ENCODE peak calls at places on chromosomes 2 and 18, in eight cellular contexts. One of them, this sample, is unnamed. For H3K4me1, the result is how much of the 10 kb centered on the place peaks cover.

GRCh38 chr2:217256261-217256660 is 396.4 kb upstream of the TNP1 start:
- DNase-seq in endodermal cell: no peak
- DNase-seq in H9: no peak
- DNase-seq in IMR-90: peak
- DNase-seq in cardiac muscle cell: no peak
- DNase-seq in sigmoid colon: no peak
- DNase-seq in A549: no peak
- DNase-seq in left lung: no peak
- DNase-seq in this sample: no peak

GRCh38 chr2:61855178-61855523 is 1.3 kb upstream of the FAM161A start:
- DNase-seq in endodermal cell: peak
- DNase-seq in H9: no peak
- DNase-seq in IMR-90: no peak
- DNase-seq in cardiac muscle cell: no peak
- DNase-seq in sigmoid colon: no peak
- DNase-seq in A549: no peak
- DNase-seq in left lung: no peak
- DNase-seq in this sample: peak

GRCh38 chr2:96897491-96898134 is 27.7 kb upstream of the SEMA4C start:
- DNase-seq in endodermal cell: no peak
- DNase-seq in H9: no peak
- DNase-seq in IMR-90: peak
- DNase-seq in cardiac muscle cell: no peak
- DNase-seq in sigmoid colon: no peak
- DNase-seq in A549: no peak
- DNase-seq in left lung: no peak
- DNase-seq in this sample: no peak

GRCh38 chr2:208359632-208359986 is 47.0 kb upstream of the PTH2R start:
- DNase-seq in endodermal cell: peak
- DNase-seq in H9: peak
- DNase-seq in IMR-90: no peak
- DNase-seq in cardiac muscle cell: no peak
- DNase-seq in sigmoid colon: no peak
- DNase-seq in A549: no peak
- DNase-seq in left lung: peak
- DNase-seq in this sample: no peak

GRCh38 chr2:68368657-68369339 is 3.7 kb downstream of the PLEK start:
- DNase-seq in endodermal cell: no peak
- DNase-seq in H9: no peak
- DNase-seq in IMR-90: peak
- DNase-seq in cardiac muscle cell: no peak
- DNase-seq in sigmoid colon: no peak
- DNase-seq in A549: no peak
- DNase-seq in left lung: no peak
- DNase-seq in this sample: no peak

GRCh38 chr2:17995594-17995993 is 117.1 kb downstream of the KCNS3 start:
- DNase-seq in endodermal cell: no peak
- DNase-seq in H9: no peak
- DNase-seq in IMR-90: no peak
- DNase-seq in cardiac muscle cell: no peak
- DNase-seq in sigmoid colon: no peak
- DNase-seq in A549: no peak
- DNase-seq in left lung: no peak
- DNase-seq in this sample: no peak

GRCh38 chr18:12287684-12288405 is 20.2 kb upstream of the TUBB6 start:
- DNase-seq in endodermal cell: peak
- DNase-seq in H9: peak
- DNase-seq in IMR-90: peak
- DNase-seq in cardiac muscle cell: peak
- DNase-seq in sigmoid colon: peak
- DNase-seq in A549: peak
- DNase-seq in left lung: peak
- DNase-seq in this sample: peak

GRCh38 chr2:30620102-30620501 is 173.1 kb downstream of the LCLAT1 start:
- DNase-seq in endodermal cell: no peak
- DNase-seq in H9: no peak
- DNase-seq in IMR-90: no peak
- DNase-seq in cardiac muscle cell: no peak
- DNase-seq in sigmoid colon: no peak
- DNase-seq in A549: no peak
- DNase-seq in left lung: no peak
- DNase-seq in this sample: no peak

GRCh38 chr2:132747046-132747445 is 77.0 kb upstream of the LYPD1 start:
- DNase-seq in endodermal cell: no peak
- DNase-seq in H9: no peak
- DNase-seq in IMR-90: no peak
- DNase-seq in cardiac muscle cell: no peak
- DNase-seq in sigmoid colon: no peak
- DNase-seq in A549: no peak
- DNase-seq in left lung: no peak
- DNase-seq in this sample: no peak

GRCh38 chr18:2653467-2653866 is 2.1 kb upstream of the SMCHD1 start:
- DNase-seq in endodermal cell: peak
- DNase-seq in H9: no peak
- DNase-seq in IMR-90: no peak
- DNase-seq in cardiac muscle cell: no peak
- DNase-seq in sigmoid colon: no peak
- DNase-seq in A549: no peak
- DNase-seq in left lung: no peak
- DNase-seq in this sample: no peak

GRCh38 chr18:2655153-2655953 is at the start of gene SMCHD1:
- DNase-seq in endodermal cell: peak
- DNase-seq in H9: peak
- DNase-seq in IMR-90: peak
- DNase-seq in cardiac muscle cell: peak
- DNase-seq in sigmoid colon: peak
- DNase-seq in A549: peak
- DNase-seq in left lung: peak
- DNase-seq in this sample: peak

GRCh38 chr18:2654828-2655152 is 736 bp upstream of the SMCHD1 start:
- DNase-seq in endodermal cell: no peak
- DNase-seq in H9: no peak
- DNase-seq in IMR-90: peak
- DNase-seq in cardiac muscle cell: no peak
- DNase-seq in sigmoid colon: no peak
- DNase-seq in A549: peak
- DNase-seq in left lung: no peak
- DNase-seq in this sample: no peak

GRCh38 chr18:2655954-2656236 is 369 bp downstream of the SMCHD1 start:
- DNase-seq in endodermal cell: no peak
- DNase-seq in H9: no peak
- DNase-seq in IMR-90: no peak
- DNase-seq in cardiac muscle cell: no peak
- DNase-seq in sigmoid colon: peak
- DNase-seq in A549: peak
- DNase-seq in left lung: no peak
- DNase-seq in this sample: no peak

DNA sequence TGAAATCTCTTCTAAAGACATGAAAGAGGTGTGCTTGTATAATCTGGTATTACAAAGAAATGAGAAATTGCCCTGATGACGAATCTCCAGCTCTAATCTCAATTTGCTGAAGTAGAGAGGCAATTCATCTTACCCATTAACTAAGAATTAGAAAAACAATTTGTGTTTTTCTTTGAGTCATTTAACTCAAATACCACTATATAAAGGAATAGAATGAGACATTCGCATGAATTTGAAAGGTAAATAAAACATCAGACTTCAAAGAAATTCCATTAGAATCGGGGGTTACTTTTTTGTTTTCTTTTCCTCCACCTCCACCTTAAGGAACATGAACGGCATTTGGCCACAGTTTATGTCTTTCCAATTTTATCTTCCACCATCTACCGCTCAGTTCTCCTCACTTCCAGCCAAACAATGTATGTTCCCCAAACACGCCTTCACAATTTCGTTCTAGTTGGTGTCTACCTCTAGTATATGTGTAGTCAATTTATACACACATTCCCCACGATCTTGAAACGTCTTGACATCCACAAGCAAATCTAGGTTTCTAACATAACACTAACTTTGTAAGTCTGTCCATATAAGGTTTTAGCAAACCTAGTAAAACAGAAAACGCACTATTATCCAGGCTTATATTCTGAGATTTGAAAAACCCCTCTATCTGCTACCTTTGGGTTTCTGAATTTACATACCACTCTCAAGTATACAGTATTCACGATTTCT is 1.3 kb upstream of the SMCHD1 start:
- DNase-seq in endodermal cell: no peak
- DNase-seq in H9: no peak
- DNase-seq in IMR-90: peak
- DNase-seq in cardiac muscle cell: no peak
- DNase-seq in sigmoid colon: no peak
- DNase-seq in A549: no peak
- DNase-seq in left lung: no peak
- DNase-seq in this sample: no peak
- H3K27ac ChIP-seq in endodermal cell: no peak
- H3K27ac ChIP-seq in H9: no peak
- H3K27ac ChIP-seq in IMR-90: no peak
- H3K27ac ChIP-seq in cardiac muscle cell: no peak
- H3K27ac ChIP-seq in sigmoid colon: peak
- H3K27ac ChIP-seq in A549: peak
- H3K27ac ChIP-seq in left lung: peak
- H3K27ac ChIP-seq in this sample: peak

GRCh38 chr2:72147303-72147970 is at the start of gene CYP26B1:
- DNase-seq in endodermal cell: peak
- DNase-seq in H9: peak
- DNase-seq in IMR-90: no peak
- DNase-seq in cardiac muscle cell: peak
- DNase-seq in sigmoid colon: peak
- DNase-seq in A549: no peak
- DNase-seq in left lung: peak
- DNase-seq in this sample: no peak
- H3K4me1 ChIP-seq in endodermal cell: under half
- H3K4me1 ChIP-seq in H9: under half
- H3K4me1 ChIP-seq in IMR-90: under half
- H3K4me1 ChIP-seq in cardiac muscle cell: under half
- H3K4me1 ChIP-seq in sigmoid colon: under half
- H3K4me1 ChIP-seq in A549: under half
- H3K4me1 ChIP-seq in left lung: half or more
- H3K4me1 ChIP-seq in this sample: under half

GRCh38 chr2:189171956-189172609 is 7.5 kb downstream of the COL5A2 start:
- DNase-seq in endodermal cell: no peak
- DNase-seq in H9: no peak
- DNase-seq in IMR-90: no peak
- DNase-seq in cardiac muscle cell: peak
- DNase-seq in sigmoid colon: no peak
- DNase-seq in A549: no peak
- DNase-seq in left lung: no peak
- DNase-seq in this sample: no peak
- TF ChIP-seq CTCF in endodermal cell: peak
- TF ChIP-seq CTCF in H9: no peak
- TF ChIP-seq CTCF in IMR-90: no peak
- TF ChIP-seq CTCF in cardiac muscle cell: no peak
- TF ChIP-seq CTCF in sigmoid colon: no peak
- TF ChIP-seq CTCF in A549: no peak
- TF ChIP-seq CTCF in left lung: no peak
- TF ChIP-seq CTCF in this sample: no peak

DNA sequence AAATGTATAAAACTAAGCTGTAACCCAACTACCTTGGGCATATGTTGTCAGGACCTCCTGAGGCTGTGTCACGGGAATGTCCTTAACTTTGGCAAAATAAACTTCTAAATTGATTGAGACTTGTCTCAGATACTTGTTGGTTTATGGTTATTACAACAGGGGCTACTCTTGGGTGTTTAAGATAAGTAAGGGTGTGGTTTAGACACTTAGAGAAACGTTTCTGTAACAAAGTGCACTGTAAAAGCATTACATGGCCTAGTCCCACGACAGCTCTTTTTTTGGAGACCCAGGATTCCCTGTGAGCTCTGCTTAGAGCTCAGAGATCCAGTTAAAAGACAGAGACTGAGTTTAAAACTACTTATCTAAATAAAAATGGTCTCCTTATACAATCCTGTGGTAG is 32.3 kb upstream of the LIPG start:
- DNase-seq in endodermal cell: peak
- DNase-seq in H9: no peak
- DNase-seq in IMR-90: no peak
- DNase-seq in cardiac muscle cell: no peak
- DNase-seq in sigmoid colon: no peak
- DNase-seq in A549: no peak
- DNase-seq in left lung: no peak
- DNase-seq in this sample: no peak
- H3K27ac ChIP-seq in endodermal cell: no peak
- H3K27ac ChIP-seq in H9: no peak
- H3K27ac ChIP-seq in IMR-90: no peak
- H3K27ac ChIP-seq in cardiac muscle cell: peak
- H3K27ac ChIP-seq in sigmoid colon: no peak
- H3K27ac ChIP-seq in A549: no peak
- H3K27ac ChIP-seq in left lung: no peak
- H3K27ac ChIP-seq in this sample: no peak

DNA sequence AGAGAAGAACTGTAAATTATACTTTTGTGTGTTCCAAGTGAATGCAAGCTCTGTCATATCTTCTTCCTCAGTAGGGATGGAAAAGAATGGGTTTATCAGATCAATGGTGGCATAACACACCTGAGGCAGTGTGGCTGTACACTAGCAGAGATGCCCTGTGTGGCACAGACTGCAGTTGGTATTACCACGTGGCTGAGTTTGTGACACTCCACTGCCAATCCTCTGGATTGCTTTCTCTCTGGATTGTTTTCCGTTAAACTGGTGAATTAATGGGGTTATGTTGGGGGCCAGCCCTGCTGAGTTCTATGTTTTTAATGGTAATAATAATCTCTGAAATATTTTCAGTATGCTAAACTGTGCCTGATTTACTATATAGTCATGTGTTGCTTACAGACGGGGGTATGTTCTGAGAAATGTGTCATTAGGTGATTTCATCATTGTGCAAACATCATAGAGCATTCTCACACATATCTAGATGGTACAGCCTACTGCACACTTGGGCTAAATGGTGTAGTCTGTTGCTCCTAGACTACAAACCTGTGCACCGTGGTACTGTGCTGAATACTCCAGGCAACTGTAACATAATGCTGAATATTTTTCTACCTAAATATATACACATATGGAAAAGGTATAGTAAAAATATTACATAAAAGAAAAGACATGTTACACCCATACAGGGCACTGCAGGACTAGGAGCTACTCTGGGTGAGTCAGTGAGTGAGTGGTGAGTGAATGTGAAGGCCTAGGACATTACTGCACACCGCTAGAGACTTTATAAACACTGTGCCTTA is 84.7 kb upstream of the ST6GAL2 start:
- DNase-seq in endodermal cell: no peak
- DNase-seq in H9: no peak
- DNase-seq in IMR-90: peak
- DNase-seq in cardiac muscle cell: no peak
- DNase-seq in sigmoid colon: no peak
- DNase-seq in A549: peak
- DNase-seq in left lung: no peak
- DNase-seq in this sample: no peak
- H3K4me1 ChIP-seq in endodermal cell: under half
- H3K4me1 ChIP-seq in H9: under half
- H3K4me1 ChIP-seq in IMR-90: under half
- H3K4me1 ChIP-seq in cardiac muscle cell: under half
- H3K4me1 ChIP-seq in sigmoid colon: under half
- H3K4me1 ChIP-seq in A549: under half
- H3K4me1 ChIP-seq in left lung: under half
- H3K4me1 ChIP-seq in this sample: under half